ENCODE peak calls at places on chromosomes 11 and 22, in four cellular contexts. B, K, F and Z are unnamed samples. For H3K4me1, the result is how much of the 10 kb centered on the place peaks cover.

GRCh38 chr11:17721242-17721999 is 2.0 kb downstream of the MYOD1 start:
- DNase-seq in K (no peak), B (no peak), F (no peak), Z (no peak)

GRCh38 chr11:86274503-86274902 is 27.5 kb upstream of the HIKESHI start:
- DNase-seq in K (no peak), B (no peak), F (peak), Z (no peak)

GRCh38 chr11:80596291-80596810 is 1155.5 kb upstream of the TENM4 start:
- DNase-seq in F (no peak), B (no peak), K (no peak), Z (no peak)

GRCh38 chr11:121482231-121483129 is 29.7 kb upstream of the SORL1-AS1 start:
- DNase-seq in K (no peak), F (no peak), B (no peak), Z (no peak)

GRCh38 chr11:250274-250673 is 13.5 kb downstream of the PSMD13 start:
- DNase-seq in B (no peak), F (no peak), K (no peak), Z (no peak)

GRCh38 chr11:36569095-36569494 is 1.3 kb downstream of the RAG1 start:
- DNase-seq in K (no peak), B (no peak), F (no peak), Z (no peak)

GRCh38 chr11:62770778-62771143 is 435 bp upstream of the TAF6L start:
- DNase-seq in B (no peak), K (no peak), F (peak), Z (peak)

GRCh38 chr11:134231958-134232674 is 7.6 kb downstream of the VPS26B start:
- DNase-seq in F (no peak), B (no peak), K (no peak), Z (no peak)

GRCh38 chr22:47355776-47356432 is 593.5 kb downstream of the TBC1D22A start:
- DNase-seq in F (no peak), K (no peak), B (no peak), Z (peak)

GRCh38 chr11:34890812-34891211 is 25.4 kb downstream of the APIP start:
- DNase-seq in B (no peak), K (no peak), F (peak), Z (no peak)

GRCh38 chr22:38982008-38982927 is at the start of gene APOBEC3B:
- DNase-seq in B (peak), F (peak), K (peak), Z (peak)

GRCh38 chr11:68226421-68226820 is 13.3 kb upstream of the KMT5B start:
- DNase-seq in K (no peak), F (no peak), B (no peak), Z (no peak)

GRCh38 chr22:43820671-43821305 is 8.7 kb upstream of the EFCAB6 start:
- DNase-seq in K (no peak), B (no peak), F (no peak), Z (no peak)

GRCh38 chr11:85595285-85595884 is 31.8 kb downstream of the DLG2 start:
- DNase-seq in F (peak), B (no peak), K (no peak), Z (no peak)

GRCh38 chr11:121426476-121427454 is 25.3 kb upstream of the SORL1 start:
- DNase-seq in K (no peak), B (no peak), F (no peak), Z (peak)

GRCh38 chr11:118618115-118618990 is 10.9 kb downstream of the PHLDB1 start:
- DNase-seq in B (no peak), F (no peak), K (no peak), Z (peak)

GRCh38 chr11:102950622-102951081 is 4.9 kb downstream of the MMP13 start:
- DNase-seq in K (no peak), F (no peak), B (no peak), Z (no peak)

GRCh38 chr22:35467788-35468187 is 67.8 kb downstream of the MCM5 start:
- DNase-seq in K (no peak), B (no peak), F (no peak), Z (peak)

DNA sequence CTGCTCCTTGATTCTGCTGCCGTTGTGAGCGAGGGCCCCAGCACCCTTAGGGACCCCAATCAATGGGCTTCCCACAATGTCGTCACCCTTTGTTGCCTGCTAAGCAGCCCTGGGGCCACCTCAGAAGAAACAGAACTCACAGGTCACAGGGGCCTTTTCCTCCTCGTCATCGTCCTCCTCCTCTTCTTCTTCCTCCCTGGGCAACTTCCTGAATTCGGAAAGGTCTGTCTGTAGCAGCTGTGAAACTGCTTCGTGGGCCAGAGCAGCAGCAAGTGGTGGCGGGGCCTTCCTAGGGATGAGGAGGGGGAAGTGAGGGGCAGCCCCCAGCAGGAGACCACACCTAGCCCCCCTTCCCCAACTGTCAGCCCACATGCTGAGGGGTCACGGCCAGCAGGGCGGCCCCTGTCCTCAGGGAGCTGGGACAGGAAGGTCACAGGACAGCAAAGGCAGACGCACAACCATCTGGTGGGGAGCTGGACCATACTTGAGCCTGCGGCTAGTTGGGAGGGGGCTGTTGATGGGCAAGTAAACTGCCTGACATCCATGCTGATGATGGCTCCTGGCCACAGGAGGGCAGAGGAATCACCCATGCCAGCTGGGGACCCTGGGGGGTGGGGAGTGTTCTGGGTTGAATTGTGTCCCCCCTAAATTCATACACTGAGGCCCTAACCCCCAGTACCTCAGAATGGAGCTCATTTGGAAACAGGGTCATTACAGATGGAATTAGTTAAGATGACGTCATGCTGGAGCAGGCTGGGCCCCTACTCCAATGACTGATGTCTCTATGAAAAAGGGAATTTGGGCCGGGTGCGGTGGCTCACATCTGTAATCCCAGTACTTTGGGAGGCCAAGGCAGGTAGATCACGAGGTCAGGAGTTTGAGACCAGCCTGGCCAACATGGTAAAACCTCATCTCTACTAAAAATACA is 13.0 kb downstream of the PPM1F start:
- DNase-seq in K (no peak), B (no peak), F (no peak), Z (peak)
- H3K4me3 ChIP-seq in K (peak), B (no peak), F (no peak), Z (no peak)

GRCh38 chr11:12538889-12539421 is 135.3 kb upstream of the TEAD1 start:
- DNase-seq in K (no peak), F (no peak), B (no peak), Z (no peak)

GRCh38 chr11:12541588-12542151 is 132.6 kb upstream of the TEAD1 start:
- DNase-seq in K (peak), F (no peak), B (no peak), Z (no peak)

GRCh38 chr11:12539570-12539969 is 134.7 kb upstream of the TEAD1 start:
- DNase-seq in B (no peak), F (no peak), K (no peak), Z (no peak)

GRCh38 chr11:12540913-12541587 is 133.2 kb upstream of the TEAD1 start:
- DNase-seq in K (peak), B (no peak), F (no peak), Z (no peak)

GRCh38 chr11:12540075-12540685 is 134.0 kb upstream of the TEAD1 start:
- DNase-seq in F (no peak), K (peak), B (no peak), Z (no peak)
- TF ChIP-seq POLR2A in F (no peak), K (no peak), B (no peak), Z (no peak)

GRCh38 chr11:1760351-1761109 is 3.2 kb downstream of the CTSD start:
- DNase-seq in K (no peak), F (no peak), B (no peak), Z (peak)
- H3K4me1 ChIP-seq in K (half or more), F (under half), B (half or more), Z (half or more)

DNA sequence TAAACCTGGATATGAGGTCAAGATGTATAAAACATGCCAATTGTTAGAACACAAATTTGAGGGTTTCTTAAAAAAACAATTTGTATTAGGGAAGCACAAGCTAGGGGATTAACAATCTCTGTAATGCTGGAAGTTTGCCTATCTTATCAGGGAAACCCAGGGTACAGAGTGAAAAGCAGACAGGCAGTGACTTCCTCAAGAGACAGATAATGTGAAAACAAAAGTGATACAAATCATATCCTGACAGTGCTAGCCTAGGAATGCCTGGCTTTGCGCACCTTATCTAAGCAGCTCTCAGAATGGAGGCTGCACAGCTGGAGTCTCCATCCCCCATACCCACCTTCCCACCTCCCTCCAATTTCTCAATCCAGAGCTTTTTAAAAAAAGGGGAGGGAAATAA is 22.5 kb upstream of the RBX1 start:
- DNase-seq in F (no peak), K (no peak), B (no peak), Z (no peak)
- H3K4me3 ChIP-seq in F (no peak), K (no peak), B (no peak), Z (no peak)

GRCh38 chr11:126497581-126498109 is 142.2 kb downstream of the ST3GAL4 start:
- DNase-seq in F (no peak), K (no peak), B (no peak), Z (peak)
- TF ChIP-seq POLR2A in F (no peak), K (no peak), B (no peak), Z (no peak)